ENCODE peak calls at places on chromosome 11, in five cellular contexts. B is sigmoid colon, N is heart right ventricle, I is GM12878, A is testis. M is an unnamed sample.
A peak's percentile ranks its signal among the peaks of the same experiment; 100 is the strongest.

GRCh38 chr11:35337136-35337918 is 82.0 kb downstream of the SLC1A2 start:
- DNase-seq in A (no peak), N (no peak), B (no peak), I (no peak), M (no peak)

GRCh38 chr11:58592760-58593472 is 14.1 kb downstream of the ZFP91 start:
- DNase-seq in B (no peak), A (no peak), N (no peak), I (no peak), M (no peak)

GRCh38 chr11:108947654-108948570 is 283.0 kb downstream of the DDX10 start:
- DNase-seq in I (no peak), A (no peak), B (no peak), N (no peak), M (no peak)

GRCh38 chr11:8726395-8726794 is 43.8 kb downstream of the RPL27A start:
- DNase-seq in A (no peak), B (no peak), I (no peak), N (no peak), M (no peak)

GRCh38 chr11:86261328-86261727 is 16.8 kb downstream of the EED start:
- DNase-seq in I (no peak), N (no peak), A (no peak), B (no peak), M (no peak)

GRCh38 chr11:13343067-13343466 is 65.5 kb downstream of the BMAL1 start:
- DNase-seq in A (no peak), B (no peak), N (no peak), I (peak; percentile 75), M (no peak)

GRCh38 chr11:92253945-92254344 is 29.3 kb downstream of the FAT3 start:
- DNase-seq in I (no peak), B (no peak), A (no peak), N (no peak), M (no peak)

GRCh38 chr11:102346748-102347525 is at the start of gene BIRC2:
- DNase-seq in B (peak; percentile 96), A (peak; percentile 94), N (peak; percentile 93), I (peak; percentile 67), M (peak; percentile 67)

GRCh38 chr11:129853508-129854228 is 38.0 kb downstream of the TMEM45B start:
- DNase-seq in B (no peak), A (peak; percentile 24), I (no peak), N (peak; percentile 17), M (no peak)

GRCh38 chr11:46210133-46210636 is 67.3 kb upstream of the CREB3L1 start:
- DNase-seq in N (no peak), I (peak; percentile 15), A (no peak), B (no peak), M (no peak)

GRCh38 chr11:82814379-82814778 is 80.7 kb upstream of the FAM181B start:
- DNase-seq in B (no peak), A (no peak), I (no peak), N (no peak), M (no peak)

GRCh38 chr11:77698896-77699295 is 61.3 kb upstream of the CLNS1A start:
- DNase-seq in N (no peak), I (no peak), A (no peak), B (no peak), M (no peak)

DNA sequence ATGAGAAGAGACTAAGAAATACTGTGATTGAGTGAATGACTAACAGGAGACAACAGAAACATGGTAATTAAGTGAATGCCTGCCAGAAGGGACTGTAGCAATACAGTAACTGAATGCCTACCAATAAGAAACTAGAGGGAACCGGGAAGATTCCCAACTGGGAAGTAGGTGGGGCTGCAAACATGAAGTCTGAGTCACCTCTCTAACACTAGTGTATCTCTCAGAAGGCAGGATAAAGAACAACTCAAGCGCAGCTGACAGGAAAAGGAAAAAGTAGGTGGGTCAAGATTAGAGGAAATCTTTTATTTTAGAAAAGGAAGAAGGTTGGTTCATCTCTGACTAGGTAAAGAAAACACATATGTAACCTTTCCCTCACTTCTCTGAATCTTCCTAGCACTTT is 14.0 kb downstream of the C11orf42 start:
- DNase-seq in N (peak; percentile 38), A (no peak), B (no peak), I (no peak), M (no peak)
- TF ChIP-seq CTCF in N (no peak), A (no peak), B (no peak), I (no peak), M (no peak)

GRCh38 chr11:72067676-72068075 is 12.7 kb downstream of the NUMA1 start:
- DNase-seq in I (no peak), A (no peak), B (no peak), N (no peak), M (no peak)

GRCh38 chr11:72069787-72070251 is 10.5 kb downstream of the NUMA1 start:
- DNase-seq in I (no peak), N (peak; percentile 80), A (peak; percentile 70), B (peak; percentile 89), M (no peak)

GRCh38 chr11:72072348-72072747 is 8.0 kb downstream of the NUMA1 start:
- DNase-seq in I (no peak), N (no peak), B (no peak), A (no peak), M (no peak)

GRCh38 chr11:72069200-72069599 is 11.1 kb downstream of the NUMA1 start:
- DNase-seq in A (no peak), I (no peak), N (no peak), B (no peak), M (no peak)

DNA sequence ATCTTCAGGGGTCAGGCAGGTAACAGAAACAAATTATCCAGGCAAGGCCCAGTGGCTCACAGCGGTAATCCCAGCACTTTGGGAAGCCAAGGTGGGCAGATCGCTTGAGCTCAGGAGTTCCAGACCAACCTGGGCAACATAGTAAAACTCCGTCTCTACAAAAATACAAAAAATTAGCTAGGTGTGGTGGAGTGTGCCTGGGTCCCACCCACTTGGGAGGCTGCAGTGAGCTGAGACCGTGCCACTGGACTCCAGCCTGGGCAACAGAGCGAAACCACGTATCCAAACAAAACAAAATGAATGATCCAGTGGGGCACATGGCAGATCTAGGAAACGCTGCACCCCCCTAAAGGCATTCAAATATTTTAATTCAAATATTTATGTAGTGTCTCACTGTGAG is 9.9 kb downstream of the NUMA1 start:
- DNase-seq in B (no peak), A (no peak), I (no peak), N (no peak), M (no peak)
- H3K4me1 ChIP-seq in B (peaks cover 61% of the 10 kb centered on the region), A (peaks cover 18% of the 10 kb centered on the region), I (peaks cover 27% of the 10 kb centered on the region), N (peaks cover 17% of the 10 kb centered on the region), M (peaks cover 55% of the 10 kb centered on the region)

DNA sequence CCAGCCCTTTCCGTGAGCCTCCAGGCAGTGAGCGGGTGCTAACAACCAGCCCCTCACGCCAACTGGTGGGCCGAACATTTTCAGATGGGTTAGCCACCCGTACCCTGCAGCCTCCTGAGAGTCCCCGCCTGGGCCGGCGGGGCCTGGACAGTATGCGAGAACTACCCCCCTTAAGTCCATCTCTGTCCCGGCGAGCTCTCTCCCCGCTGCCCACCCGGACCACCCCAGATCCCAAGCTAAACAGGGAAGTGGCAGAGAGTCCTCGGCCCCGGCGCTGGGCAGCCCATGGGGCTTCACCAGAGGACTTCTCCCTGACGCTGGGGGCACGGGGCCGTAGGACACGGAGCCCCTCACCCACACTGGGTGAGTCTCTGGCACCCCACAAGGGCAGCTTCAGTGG is 20.6 kb downstream of the PHLDB1 start:
- DNase-seq in A (no peak), B (no peak), N (no peak), I (no peak), M (no peak)
- H3K36me3 ChIP-seq in A (no peaks in the 10 kb centered on the region), B (peaks cover 83% of the 10 kb centered on the region), N (peaks cover 17% of the 10 kb centered on the region), I (no peaks in the 10 kb centered on the region), M (peaks cover 71% of the 10 kb centered on the region)

DNA sequence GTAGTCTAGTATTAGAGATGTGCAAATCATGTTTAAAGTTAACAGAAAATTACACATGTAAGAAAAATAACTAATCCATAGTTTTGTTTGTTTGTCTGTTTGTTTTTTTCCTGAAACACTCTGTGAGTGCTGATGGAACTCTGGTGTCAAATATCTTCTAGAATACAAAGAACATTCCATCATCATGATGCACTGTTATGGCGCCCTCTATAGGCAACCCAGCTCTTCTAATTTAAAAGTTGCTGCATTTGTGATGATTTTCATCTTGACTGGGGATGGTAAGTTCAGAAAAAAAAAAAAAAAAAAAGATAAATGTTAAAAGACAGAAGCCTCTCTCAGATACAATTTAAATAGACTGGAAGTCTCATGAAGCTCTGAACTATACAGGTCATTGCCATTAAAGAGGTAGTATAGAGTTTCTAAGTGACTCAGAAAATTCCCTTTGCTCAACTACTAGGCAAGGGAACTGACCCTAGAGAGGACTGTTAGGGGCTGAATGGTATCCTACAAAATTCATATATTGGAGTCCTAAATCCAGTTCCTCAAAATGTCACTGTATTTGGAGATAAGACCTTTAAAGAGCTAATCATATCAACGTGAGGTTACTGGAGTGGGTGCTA is 597.2 kb upstream of the ANO3 start:
- DNase-seq in I (no peak), A (no peak), N (no peak), B (no peak), M (no peak)
- TF ChIP-seq CTCF in I (peak; percentile 25), A (no peak), N (peak; percentile 35), B (no peak), M (no peak)

GRCh38 chr11:76666830-76667229 is 3.7 kb downstream of the LRRC32 start:
- DNase-seq in I (no peak), A (no peak), B (peak; percentile 22), N (no peak), M (no peak)
- H3K4me1 ChIP-seq in I (peaks cover 52% of the 10 kb centered on the region), A (peaks cover 29% of the 10 kb centered on the region), B (peaks cover 24% of the 10 kb centered on the region), N (peaks cover 58% of the 10 kb centered on the region), M (peaks cover 35% of the 10 kb centered on the region)

GRCh38 chr11:20080032-20080685 is 80.1 kb downstream of the DBX1 start:
- DNase-seq in N (no peak), A (no peak), I (peak; percentile 9), B (no peak), M (no peak)
- H3K36me3 ChIP-seq in N (peaks cover 7% of the 10 kb centered on the region), A (no peaks in the 10 kb centered on the region), I (no peaks in the 10 kb centered on the region), B (peaks cover 95% of the 10 kb centered on the region), M (peaks cover 100% of the 10 kb centered on the region)

DNA sequence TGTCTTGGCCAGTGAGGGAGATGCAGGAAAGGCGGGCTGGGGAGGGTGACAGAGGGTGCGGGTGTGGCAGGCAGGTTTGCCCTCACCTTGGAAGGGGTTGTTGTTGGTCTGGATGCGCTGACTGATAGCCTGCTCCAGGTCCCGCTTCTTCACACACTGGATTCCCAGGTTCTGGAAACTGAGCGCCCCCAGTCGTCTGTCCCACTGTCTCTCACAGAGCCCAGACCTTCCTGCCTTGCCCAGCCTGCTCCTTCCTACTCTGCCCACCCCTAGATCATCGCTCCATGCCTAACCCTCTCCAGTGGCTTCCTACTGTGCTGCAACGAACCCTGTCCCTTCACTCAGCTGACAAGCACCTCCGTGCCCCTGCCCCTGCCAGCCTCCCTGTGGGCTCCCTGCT is 2.7 kb downstream of the RELA start:
- DNase-seq in N (no peak), A (no peak), B (no peak), I (no peak), M (no peak)
- TF ChIP-seq CTCF in N (no peak), A (no peak), B (no peak), I (no peak), M (no peak)

M was measured in esophagus squamous epithelium.